ENCODE peak calls at places on chromosomes 5 and 9, in eight cellular contexts. K is fibroblast of villous mesenchyme, M is HFF-Myc, E is keratinocyte, T is iPS DF 6.9, F is heart left ventricle, N is ascending aorta, O is lower lobe of right lung. W is an unnamed sample.

GRCh38 chr5:39021413-39021812 is 52.8 kb downstream of the RICTOR start:
- DNase-seq in K (no peak), M (no peak), E (no peak), T (peak), F (no peak), N (no peak), O (no peak), W (no peak)

GRCh38 chr5:107860044-107860443 is 189.3 kb upstream of the EFNA5 start:
- DNase-seq in K (no peak), M (no peak), E (no peak), T (no peak), F (no peak), N (no peak), O (no peak), W (no peak)

GRCh38 chr9:68672625-68673024 is 32.4 kb upstream of the PIP5K1B start:
- DNase-seq in K (no peak), M (no peak), E (no peak), T (no peak), F (no peak), N (no peak), O (no peak), W (no peak)

GRCh38 chr9:96021616-96022444 is 146.3 kb downstream of the ERCC6L2 start:
- DNase-seq in K (no peak), M (no peak), E (no peak), T (no peak), F (no peak), N (no peak), O (no peak), W (no peak)

GRCh38 chr9:125906144-125906543 is 159.0 kb downstream of the PBX3 start:
- DNase-seq in K (peak), M (no peak), E (no peak), T (no peak), F (no peak), N (no peak), O (no peak), W (peak)

GRCh38 chr9:113677569-113677968 is 198.5 kb upstream of the ZNF618 start:
- DNase-seq in K (no peak), M (no peak), E (no peak), T (no peak), F (no peak), N (no peak), O (no peak), W (no peak)

GRCh38 chr5:66989286-66989685 is 207.3 kb downstream of the CD180 start:
- DNase-seq in K (no peak), M (no peak), E (no peak), T (no peak), F (no peak), N (no peak), O (no peak), W (no peak)

GRCh38 chr9:69028754-69029153 is 6.8 kb upstream of the FXN start:
- DNase-seq in K (no peak), M (no peak), E (no peak), T (no peak), F (no peak), N (no peak), O (no peak), W (no peak)

GRCh38 chr9:115018547-115019435 is 88.4 kb upstream of the TNFSF8 start:
- DNase-seq in K (peak), M (no peak), E (no peak), T (no peak), F (no peak), N (no peak), O (no peak), W (peak)

GRCh38 chr9:114081441-114082016 is 3.4 kb upstream of the AMBP start:
- DNase-seq in K (no peak), M (no peak), E (no peak), T (no peak), F (no peak), N (peak), O (no peak), W (no peak)

GRCh38 chr5:168992687-168993086 is 308.3 kb downstream of the SLIT3 start:
- DNase-seq in K (no peak), M (no peak), E (no peak), T (no peak), F (no peak), N (no peak), O (no peak), W (no peak)

GRCh38 chr5:14627270-14627669 is 37.2 kb upstream of the OTULIN start:
- DNase-seq in K (no peak), M (no peak), E (no peak), T (no peak), F (no peak), N (no peak), O (no peak), W (no peak)

GRCh38 chr9:16626577-16627130 is 243.8 kb downstream of the BNC2 start:
- DNase-seq in K (peak), M (peak), E (no peak), T (no peak), F (no peak), N (peak), O (no peak), W (no peak)

GRCh38 chr5:128667148-128667547 is 129.1 kb upstream of the FBN2 start:
- DNase-seq in K (no peak), M (no peak), E (no peak), T (no peak), F (no peak), N (no peak), O (no peak), W (no peak)

GRCh38 chr9:107351382-107352045 is 68.4 kb downstream of the RAD23B start:
- DNase-seq in K (no peak), M (no peak), E (no peak), T (no peak), F (no peak), N (no peak), O (no peak), W (no peak)

GRCh38 chr9:112174223-112174964 is 703 bp downstream of the SUSD1 start:
- DNase-seq in K (peak), M (peak), E (no peak), T (no peak), F (peak), N (peak), O (peak), W (no peak)

GRCh38 chr9:89473762-89474469 is 24.0 kb downstream of the SEMA4D start:
- DNase-seq in K (peak), M (peak), E (no peak), T (no peak), F (no peak), N (no peak), O (no peak), W (peak)

GRCh38 chr9:111034573-111035539 is 3.4 kb downstream of the LPAR1 start:
- DNase-seq in K (peak), M (no peak), E (no peak), T (no peak), F (no peak), N (no peak), O (no peak), W (no peak)

GRCh38 chr5:170305646-170306025 is 8.1 kb upstream of the LCP2 start:
- DNase-seq in K (no peak), M (no peak), E (no peak), T (no peak), F (no peak), N (no peak), O (no peak), W (no peak)

GRCh38 chr9:16099901-16100300 is 547.1 kb downstream of the CCDC171 start:
- DNase-seq in K (no peak), M (no peak), E (no peak), T (no peak), F (no peak), N (no peak), O (no peak), W (no peak)

GRCh38 chr9:134967547-134967930 is 49.8 kb upstream of the FCN1 start:
- DNase-seq in K (no peak), M (no peak), E (no peak), T (no peak), F (no peak), N (peak), O (peak), W (no peak)

GRCh38 chr5:150209020-150209635 is 19.3 kb downstream of the SLC6A7 start:
- DNase-seq in K (peak), M (no peak), E (peak), T (no peak), F (no peak), N (peak), O (peak), W (peak)

GRCh38 chr5:151072234-151073025 is 8.4 kb downstream of the TNIP1 start:
- DNase-seq in K (peak), M (no peak), E (peak), T (no peak), F (no peak), N (no peak), O (no peak), W (no peak)

GRCh38 chr5:125209650-125210049 is 463.2 kb upstream of the ZNF608 start:
- DNase-seq in K (peak), M (no peak), E (no peak), T (no peak), F (no peak), N (no peak), O (no peak), W (no peak)

GRCh38 chr5:157057459-157058370 is 1.2 kb downstream of the HAVCR1 start:
- DNase-seq in K (no peak), M (no peak), E (no peak), T (no peak), F (no peak), N (no peak), O (no peak), W (no peak)
- H3K4me3 ChIP-seq in K (no peak), M (no peak), E (no peak), T (no peak), F (no peak), N (no peak), O (no peak), W (no peak)

DNA sequence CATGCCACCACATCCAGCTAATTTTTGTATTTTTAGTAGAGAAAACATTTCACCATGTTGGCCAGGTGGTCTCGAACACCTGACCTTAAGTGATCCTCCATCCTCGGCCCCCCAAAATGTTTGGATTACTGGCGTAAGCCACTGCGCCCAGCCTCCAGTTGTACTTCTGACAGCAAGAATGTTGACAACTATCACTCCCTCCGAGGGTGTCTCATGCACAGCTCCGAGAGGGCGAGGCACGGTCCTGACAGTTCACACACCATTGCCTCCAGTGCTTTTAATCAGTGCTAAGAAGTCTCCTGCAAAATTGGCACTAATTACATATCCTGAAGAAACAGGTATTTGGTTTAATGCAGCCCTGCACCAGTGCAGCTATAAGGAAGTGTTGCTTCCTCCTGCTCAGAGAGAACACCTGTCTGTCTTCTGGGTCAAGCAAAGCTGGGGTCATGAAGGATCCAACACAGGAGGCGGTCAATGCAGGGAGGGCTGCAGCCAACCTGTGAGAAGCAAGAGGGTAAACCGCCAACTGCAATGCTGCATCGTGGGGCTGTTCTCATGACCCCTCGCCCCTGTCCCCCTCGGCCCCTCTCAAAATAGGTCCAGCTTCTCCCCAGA is 184.0 kb downstream of the MED10 start:
- DNase-seq in K (no peak), M (no peak), E (no peak), T (no peak), F (no peak), N (no peak), O (no peak), W (no peak)
- H3K4me3 ChIP-seq in K (no peak), M (no peak), E (no peak), T (no peak), F (no peak), N (no peak), O (no peak), W (no peak)

DNA sequence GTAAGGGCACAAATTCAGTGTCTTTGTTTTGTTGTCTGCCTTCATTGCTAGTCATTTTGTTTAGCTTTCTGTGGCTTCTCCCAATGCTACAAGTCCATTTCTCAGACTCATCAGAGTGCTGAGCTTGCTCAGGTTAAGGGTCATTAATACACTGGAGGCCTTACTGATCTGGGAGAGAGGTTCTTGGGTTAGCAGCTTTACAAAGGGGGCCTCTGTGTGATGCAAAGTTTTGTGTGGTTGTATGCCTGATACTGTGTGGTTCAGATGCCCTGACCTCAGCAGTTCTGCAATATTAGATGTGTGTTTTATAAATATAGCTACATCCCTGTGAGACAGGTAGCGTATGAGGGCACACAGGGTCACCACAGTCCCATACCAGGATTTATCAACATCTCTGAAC is 34.8 kb upstream of the SMARCA2 start:
- DNase-seq in K (no peak), M (no peak), E (no peak), T (no peak), F (no peak), N (no peak), O (no peak), W (no peak)
- H3K4me3 ChIP-seq in K (no peak), M (no peak), E (no peak), T (no peak), F (no peak), N (no peak), O (no peak), W (no peak)

DNA sequence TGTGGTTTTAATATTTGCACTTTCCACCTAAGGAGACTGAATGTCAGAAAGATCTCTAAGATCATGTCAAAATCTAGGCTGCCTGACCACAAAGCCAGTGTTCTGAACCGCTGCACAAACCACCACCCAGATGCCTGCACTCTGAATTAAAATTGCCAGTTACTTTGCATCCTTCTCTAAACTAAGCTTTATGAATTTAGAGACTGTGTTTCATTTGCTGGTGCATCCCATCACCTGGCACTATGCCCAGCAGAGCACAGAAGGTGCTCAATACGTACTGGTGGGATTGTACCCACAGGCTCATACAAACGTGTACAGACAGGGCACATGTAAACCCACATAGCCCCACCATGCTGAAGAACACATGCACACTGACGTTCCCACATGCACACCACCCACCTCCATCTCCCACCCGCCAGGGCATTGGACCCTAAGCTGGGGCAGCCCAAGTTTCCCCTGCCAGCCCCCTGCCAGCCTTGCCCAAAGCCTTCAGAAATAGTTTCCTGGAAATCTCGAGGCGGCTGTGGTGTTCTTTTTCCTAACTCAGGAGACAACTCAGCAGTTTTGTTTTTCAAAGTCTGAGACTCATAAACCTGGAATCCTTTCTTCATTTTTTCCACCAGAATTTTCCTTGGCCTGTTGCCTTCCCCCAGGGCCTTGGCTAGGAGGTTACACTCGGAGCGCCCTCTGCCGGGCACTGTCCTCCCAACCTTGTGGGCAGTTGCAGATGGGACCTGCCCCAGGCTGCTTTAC is 9.6 kb upstream of the TRAF1 start:
- DNase-seq in K (peak), M (peak), E (peak), T (peak), F (peak), N (peak), O (peak), W (peak)
- H3K4me3 ChIP-seq in K (peak), M (peak), E (peak), T (no peak), F (no peak), N (peak), O (peak), W (peak)

DNA sequence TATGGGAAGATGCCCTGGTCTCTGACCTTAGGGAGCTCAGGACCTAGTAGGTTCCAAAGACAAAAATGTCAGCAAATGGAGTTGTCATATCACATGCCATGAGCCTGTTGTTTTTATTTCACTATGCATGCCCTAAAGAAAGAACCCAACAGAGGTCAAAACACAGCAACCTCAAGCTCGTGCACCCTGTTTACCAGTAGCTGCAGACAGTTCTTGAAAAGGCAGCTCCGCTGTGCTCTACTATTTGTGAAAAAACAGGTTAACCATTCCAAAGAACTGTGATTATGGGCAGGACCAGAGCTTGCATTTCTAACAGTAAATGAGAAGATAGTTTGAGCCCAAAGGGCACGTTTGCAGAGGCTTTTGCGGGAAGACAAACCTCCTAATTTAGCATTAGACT is 22.8 kb downstream of the ITK start:
- DNase-seq in K (no peak), M (no peak), E (no peak), T (no peak), F (no peak), N (no peak), O (no peak), W (no peak)
- H3K4me3 ChIP-seq in K (no peak), M (no peak), E (no peak), T (no peak), F (no peak), N (no peak), O (no peak), W (no peak)

GRCh38 chr9:133607976-133608375 is 1.2 kb downstream of the FAM163B start:
- DNase-seq in K (no peak), M (no peak), E (no peak), T (no peak), F (no peak), N (no peak), O (peak), W (no peak)

GRCh38 chr9:133608382-133608781 is 807 bp downstream of the FAM163B start:
- DNase-seq in K (no peak), M (no peak), E (no peak), T (no peak), F (no peak), N (no peak), O (peak), W (no peak)

GRCh38 chr9:133609311-133610098 is at the start of gene FAM163B:
- DNase-seq in K (peak), M (no peak), E (no peak), T (no peak), F (peak), N (no peak), O (peak), W (no peak)

GRCh38 chr9:133607381-133607780 is 1.8 kb downstream of the FAM163B start:
- DNase-seq in K (no peak), M (no peak), E (no peak), T (no peak), F (no peak), N (no peak), O (peak), W (no peak)

GRCh38 chr9:133608881-133609280 is 308 bp downstream of the FAM163B start:
- DNase-seq in K (no peak), M (no peak), E (no peak), T (no peak), F (no peak), N (no peak), O (peak), W (no peak)
- H3K4me3 ChIP-seq in K (no peak), M (no peak), E (no peak), T (peak), F (no peak), N (no peak), O (no peak), W (no peak)

DNA sequence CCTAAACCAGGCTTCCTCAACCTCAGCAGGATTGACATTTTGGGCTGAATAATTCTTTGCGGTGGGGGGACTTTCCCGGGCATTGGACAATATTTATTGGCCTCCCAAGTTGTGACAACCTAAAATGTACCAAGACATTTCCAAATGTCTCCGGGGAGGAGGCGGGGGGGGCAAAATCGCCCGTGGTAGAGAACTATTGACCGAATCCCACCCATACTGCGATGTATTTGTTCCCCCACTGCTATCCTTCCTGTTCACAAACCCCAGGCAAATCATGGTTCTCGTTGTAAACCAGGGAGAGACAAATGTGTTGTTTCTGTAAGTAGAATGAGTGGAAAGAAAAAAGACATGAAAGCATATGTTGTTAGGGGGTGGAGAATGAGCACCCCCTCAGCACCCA is 141.8 kb downstream of the PSAT1 start:
- DNase-seq in K (no peak), M (no peak), E (no peak), T (no peak), F (no peak), N (no peak), O (no peak), W (no peak)
- H3K4me3 ChIP-seq in K (no peak), M (no peak), E (no peak), T (no peak), F (no peak), N (no peak), O (no peak), W (peak)

GRCh38 chr5:34858798-34859197 is 19.8 kb downstream of the TTC23L start:
- DNase-seq in K (peak), M (no peak), E (no peak), T (no peak), F (no peak), N (peak), O (no peak), W (no peak)

GRCh38 chr5:34859253-34859652 is 20.3 kb downstream of the TTC23L start:
- DNase-seq in K (no peak), M (no peak), E (no peak), T (no peak), F (no peak), N (no peak), O (no peak), W (no peak)

GRCh38 chr5:34854459-34855174 is 15.7 kb downstream of the TTC23L start:
- DNase-seq in K (no peak), M (no peak), E (no peak), T (no peak), F (no peak), N (no peak), O (no peak), W (no peak)

GRCh38 chr5:34857894-34858293 is 18.9 kb downstream of the TTC23L start:
- DNase-seq in K (no peak), M (no peak), E (no peak), T (no peak), F (no peak), N (no peak), O (no peak), W (no peak)

DNA sequence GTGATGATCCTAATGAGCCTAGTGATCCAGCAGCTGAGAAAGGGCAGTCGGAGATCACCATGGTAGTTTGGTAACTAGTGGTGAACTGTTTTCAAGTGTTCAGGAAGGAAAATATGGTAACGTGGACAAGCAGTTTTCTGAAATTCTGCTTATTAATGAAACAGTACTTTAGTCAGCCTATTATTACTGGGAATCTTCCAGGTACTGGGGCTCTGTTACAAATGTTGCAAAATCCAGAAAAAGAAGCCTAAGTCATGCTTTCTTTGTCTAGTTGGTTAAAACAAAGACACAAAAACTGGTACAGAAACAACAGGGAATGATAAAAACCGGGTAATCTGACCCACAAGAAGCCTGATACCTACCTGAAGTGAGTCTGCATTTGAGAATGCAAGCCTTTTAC is 18.2 kb downstream of the TTC23L start:
- DNase-seq in K (no peak), M (no peak), E (no peak), T (no peak), F (no peak), N (no peak), O (no peak), W (no peak)
- H3K4me3 ChIP-seq in K (no peak), M (no peak), E (no peak), T (no peak), F (no peak), N (no peak), O (no peak), W (no peak)

W was measured in AG09309.